ENCODE peak calls at places on chromosomes 11 and 22, in five cellular contexts. P is GM23338, V is mucosa of descending colon, E is breast epithelium, X is right lobe of liver. N is an unnamed sample.

GRCh38 chr11:121870202-121871045 is 245.6 kb downstream of the BLID start:
- DNase-seq in E (no peak), P (peak; percentile 17), X (no peak), V (no peak), N (no peak)

GRCh38 chr11:69215784-69216415 is 60.2 kb downstream of the SMIM38 start:
- DNase-seq in X (no peak), V (no peak), E (no peak), P (no peak), N (no peak)

GRCh38 chr11:65719887-65720236 is 736 bp downstream of the RNASEH2C start:
- DNase-seq in X (no peak), E (no peak), V (peak; percentile 65), P (no peak), N (no peak)

GRCh38 chr11:62148271-62148980 is 24.6 kb downstream of the INCENP start:
- DNase-seq in E (no peak), V (no peak), P (no peak), X (no peak), N (no peak)

GRCh38 chr11:58577441-58578135 is 1.3 kb upstream of the ZFP91 start:
- DNase-seq in X (peak; percentile 61), E (no peak), P (no peak), V (peak; percentile 84), N (no peak)

GRCh38 chr11:72735495-72736027 is 16.6 kb downstream of the ARAP1 start:
- DNase-seq in P (peak; percentile 68), X (no peak), E (no peak), V (no peak), N (peak; percentile 98)

GRCh38 chr11:26974068-26974790 is 19.7 kb upstream of the FIBIN start:
- DNase-seq in E (no peak), X (no peak), P (no peak), V (no peak), N (peak; percentile 15)

GRCh38 chr22:26658671-26659478 is 1.5 kb downstream of the MIAT start:
- DNase-seq in V (peak; percentile 79), P (peak; percentile 99), E (peak; percentile 26), X (peak; percentile 58), N (peak; percentile 99)

GRCh38 chr11:134020598-134020997 is 48.3 kb upstream of the JAM3 start:
- DNase-seq in E (no peak), X (no peak), P (no peak), V (no peak), N (no peak)

GRCh38 chr11:61712301-61712700 is 32.1 kb downstream of the DAGLA start:
- DNase-seq in E (no peak), X (no peak), V (no peak), P (no peak), N (no peak)

GRCh38 chr11:78216021-78216420 is 27.3 kb downstream of the USP35 start:
- DNase-seq in V (no peak), P (no peak), E (no peak), X (no peak), N (no peak)

GRCh38 chr11:131850507-131850906 is 480.1 kb downstream of the NTM start:
- DNase-seq in V (no peak), P (no peak), X (no peak), E (no peak), N (no peak)
- H3K4me1 ChIP-seq in V (no peaks in the 10 kb centered on the region), P (peaks cover 42% of the 10 kb centered on the region), X (no peaks in the 10 kb centered on the region), E (no peaks in the 10 kb centered on the region), N (no peaks in the 10 kb centered on the region)

DNA sequence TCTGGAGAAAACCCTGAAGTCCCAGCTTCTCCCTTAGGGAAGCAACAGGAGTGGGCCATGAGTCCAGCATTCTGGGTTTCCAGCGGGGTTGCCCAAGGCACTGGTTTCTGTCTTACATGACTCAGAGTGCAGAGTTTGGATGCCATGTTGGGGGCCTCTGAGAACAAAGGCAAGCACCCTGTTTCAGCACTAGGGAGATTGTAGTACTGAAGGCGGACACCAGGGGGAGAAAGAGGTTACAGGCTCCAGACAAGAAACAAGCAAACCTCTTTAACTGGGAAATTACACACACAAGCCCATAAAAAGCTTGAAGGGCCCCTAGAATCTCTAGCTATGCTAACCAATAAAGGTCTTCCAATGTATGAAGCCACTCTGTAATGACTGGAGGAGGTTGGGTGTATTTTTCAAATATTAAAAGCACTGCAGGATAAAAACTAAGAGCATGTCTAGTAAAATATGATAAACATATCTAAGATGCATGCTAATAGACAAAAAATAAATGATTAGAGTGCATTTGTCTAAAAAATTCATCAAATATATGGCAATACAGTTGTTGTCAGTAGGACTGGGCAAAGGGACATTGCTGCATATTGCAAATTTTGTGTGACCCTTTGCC is 7.1 kb downstream of the MS4A6E start:
- DNase-seq in V (no peak), E (no peak), P (peak; percentile 84), X (peak; percentile 30), N (peak; percentile 89)
- H3K4me1 ChIP-seq in V (no peaks in the 10 kb centered on the region), E (no peaks in the 10 kb centered on the region), P (no peaks in the 10 kb centered on the region), X (no peaks in the 10 kb centered on the region), N (no peaks in the 10 kb centered on the region)

GRCh38 chr11:111737180-111737876 is 28.9 kb downstream of the PPP2R1B start:
- DNase-seq in X (no peak), E (no peak), P (no peak), V (no peak), N (no peak)
- H3K4me1 ChIP-seq in X (peaks cover 58% of the 10 kb centered on the region), E (peaks cover 21% of the 10 kb centered on the region), P (peaks cover 5% of the 10 kb centered on the region), V (peaks cover 5% of the 10 kb centered on the region), N (no peaks in the 10 kb centered on the region)

GRCh38 chr11:75031771-75032549 is 43.2 kb downstream of the NEU3 start:
- DNase-seq in X (peak; percentile 83), V (peak; percentile 63), P (peak; percentile 93), E (no peak), N (peak; percentile 88)
- H3K4me1 ChIP-seq in X (no peaks in the 10 kb centered on the region), V (no peaks in the 10 kb centered on the region), P (no peaks in the 10 kb centered on the region), E (no peaks in the 10 kb centered on the region), N (peaks cover 5% of the 10 kb centered on the region)